ENCODE peak calls at places on chromosome 13, in six cellular contexts. W is epithelial cell of esophagus; D is IMR-90; J is frontal cortex; U is osteoblast; B is activated CD8-positive, alpha-beta memory T cell treated with anti-CD3 and anti-CD28 coated beads for 1 hour. S is an unnamed sample.

GRCh38 chr13:43433691-43434121 is 353.1 kb downstream of the ENOX1 start:
- DNase-seq in B (no peak), U (no peak), W (no peak), D (no peak), J (no peak), S (no peak)

GRCh38 chr13:35485451-35485850 is 9.0 kb upstream of the MAB21L1 start:
- DNase-seq in U (no peak), W (no peak), B (no peak), D (no peak), J (no peak), S (no peak)

GRCh38 chr13:34733720-34734119 is 208.3 kb upstream of the NBEA start:
- DNase-seq in B (no peak), U (no peak), J (no peak), W (peak; percentile 55), D (no peak), S (no peak)

GRCh38 chr13:28415994-28416411 is 78.9 kb downstream of the FLT1 start:
- DNase-seq in W (peak; percentile 5), U (peak; percentile 22), B (no peak), D (no peak), J (no peak), S (no peak)

GRCh38 chr13:66974174-66974573 is 256.0 kb downstream of the PCDH9 start:
- DNase-seq in J (no peak), U (no peak), W (no peak), D (peak; percentile 13), B (no peak), S (no peak)

GRCh38 chr13:51234676-51235075 is 12.5 kb downstream of the FAM124A start:
- DNase-seq in U (no peak), W (no peak), D (no peak), J (no peak), B (no peak), S (no peak)

GRCh38 chr13:47337781-47338507 is 441.1 kb upstream of the HTR2A start:
- DNase-seq in W (no peak), U (no peak), J (no peak), B (no peak), D (peak; percentile 90), S (no peak)

GRCh38 chr13:80084086-80084676 is 256.7 kb downstream of the SPRY2 start:
- DNase-seq in U (no peak), D (peak; percentile 93), B (no peak), W (peak; percentile 68), J (no peak), S (peak; percentile 12)

GRCh38 chr13:49844191-49844590 is 51.7 kb upstream of the KPNA3 start:
- DNase-seq in D (no peak), J (no peak), B (no peak), U (no peak), W (no peak), S (no peak)

GRCh38 chr13:45074721-45075120 is 45.6 kb upstream of the GTF2F2 start:
- DNase-seq in D (no peak), J (no peak), B (no peak), W (no peak), U (no peak), S (no peak)

GRCh38 chr13:75739244-75739868 is 103.2 kb downstream of the LMO7 start:
- DNase-seq in B (no peak), J (no peak), W (peak; percentile 73), U (peak; percentile 47), D (peak; percentile 35), S (no peak)

GRCh38 chr13:113532156-113532806 is 41.8 kb upstream of the DCUN1D2 start:
- DNase-seq in U (peak; percentile 45), W (no peak), J (no peak), B (no peak), D (peak; percentile 31), S (peak; percentile 79)